ENCODE peak calls at places on chromosomes 1 and 21, in seven cellular contexts. O, B, V, J, R, S and D are unnamed samples.

GRCh38 chr1:221810406-221810805 is 68.5 kb upstream of the DUSP10 start:
- DNase-seq in V (no peak), S (no peak), R (peak; percentile 53), O (peak; percentile 81), J (no peak), B (no peak), D (peak; percentile 80)

GRCh38 chr21:41953249-41953830 is 478 bp downstream of the C2CD2 start:
- DNase-seq in S (no peak), J (no peak), V (no peak), R (no peak), O (no peak), B (no peak), D (peak; percentile 25)

GRCh38 chr1:29453502-29454240 is 217.3 kb downstream of the PTPRU start:
- DNase-seq in R (peak; percentile 76), J (peak; percentile 39), B (peak; percentile 47), V (no peak), S (no peak), O (peak; percentile 12), D (peak; percentile 16)

GRCh38 chr21:35150562-35151226 is 101.6 kb upstream of the RUNX1 start:
- DNase-seq in J (no peak), S (no peak), B (no peak), R (peak; percentile 83), V (no peak), O (peak; percentile 86), D (peak; percentile 46)

GRCh38 chr1:152141971-152142584 is 16.9 kb downstream of the RPTN start:
- DNase-seq in J (peak; percentile 49), V (no peak), O (peak; percentile 69), S (peak; percentile 40), R (peak; percentile 89), B (peak; percentile 35), D (peak; percentile 88)

GRCh38 chr21:35343046-35343816 is 294.1 kb upstream of the RUNX1 start:
- DNase-seq in O (no peak), B (no peak), S (no peak), J (no peak), V (no peak), R (no peak), D (no peak)

GRCh38 chr1:3662080-3662671 is 9.9 kb downstream of the TP73 start:
- DNase-seq in R (no peak), V (no peak), B (no peak), S (no peak), J (no peak), O (no peak), D (no peak)

GRCh38 chr1:33905241-33905640 is 41.4 kb downstream of the HMGB4 start:
- DNase-seq in J (no peak), R (no peak), V (no peak), B (no peak), S (no peak), O (no peak), D (no peak)

GRCh38 chr1:209710098-209710497 is 5.5 kb downstream of the HSD11B1 start:
- DNase-seq in V (no peak), B (no peak), S (no peak), R (peak; percentile 18), J (no peak), O (no peak), D (no peak)

GRCh38 chr21:34930971-34931370 is 118.1 kb downstream of the RUNX1 start:
- DNase-seq in J (no peak), B (no peak), R (peak; percentile 76), V (no peak), S (no peak), O (peak; percentile 73), D (no peak)

GRCh38 chr1:182580736-182581135 is 8.3 kb downstream of the RNASEL start:
- DNase-seq in R (no peak), B (no peak), J (no peak), S (no peak), O (no peak), V (no peak), D (no peak)

GRCh38 chr1:21869620-21870121 is 57.6 kb downstream of the LDLRAD2 start:
- DNase-seq in S (peak; percentile 53), V (peak; percentile 75), B (peak; percentile 74), R (peak; percentile 74), O (peak; percentile 78), J (peak; percentile 63), D (peak; percentile 91)

GRCh38 chr1:16413191-16413590 is 24.0 kb downstream of the SPATA21 start:
- DNase-seq in S (no peak), O (no peak), R (no peak), J (no peak), V (no peak), B (no peak), D (no peak)

GRCh38 chr1:198849108-198849507 is 210.3 kb downstream of the PTPRC start:
- DNase-seq in O (peak; percentile 17), B (no peak), S (no peak), R (no peak), J (no peak), V (no peak), D (no peak)

GRCh38 chr1:7552402-7552801 is 218.7 kb upstream of the VAMP3 start:
- DNase-seq in S (peak; percentile 60), R (peak; percentile 34), J (no peak), V (no peak), B (peak; percentile 30), O (no peak), D (peak; percentile 31)

DNA sequence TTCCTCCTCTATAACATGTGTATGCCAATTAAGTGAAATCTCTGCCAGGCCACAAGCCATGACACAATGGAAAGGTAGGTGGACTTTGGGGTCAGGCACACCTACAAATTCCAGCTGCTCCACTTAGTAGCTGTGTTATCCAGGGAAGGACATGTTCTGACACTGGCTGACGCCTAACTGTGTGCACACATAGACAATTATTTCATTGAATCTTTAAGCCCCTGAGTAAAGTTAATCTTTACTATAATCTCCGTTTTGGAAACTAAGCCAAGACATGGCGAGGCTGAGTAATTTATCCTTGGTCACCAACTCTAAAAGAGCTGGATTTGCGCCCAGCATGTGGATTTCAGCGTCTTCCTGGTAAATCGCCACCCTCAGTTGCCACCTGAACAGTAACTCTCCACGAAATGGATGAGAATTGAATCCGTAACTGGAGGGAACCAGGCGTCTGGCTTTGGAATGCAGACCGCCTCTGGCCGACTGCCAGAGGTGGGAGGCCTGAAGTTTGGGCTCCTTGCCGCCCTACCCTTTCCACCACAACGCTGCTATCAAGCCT is 925 bp upstream of the SNRPE start:
- DNase-seq in R (peak; percentile 10), B (peak; percentile 42), V (no peak), J (peak; percentile 83), S (no peak), O (peak; percentile 50), D (peak; percentile 27)
- H3K4me3 ChIP-seq in R (no peak overlapping the region), B (peak overlapping the region; percentile 84), V (peak overlapping the region; percentile 91), J (peak overlapping the region; percentile 78), S (peak overlapping the region; percentile 95), O (peak overlapping the region; percentile 100), D (peak overlapping the region; percentile 33)

GRCh38 chr1:24157921-24158481 is 15.1 kb upstream of the IL22RA1 start:
- DNase-seq in O (no peak), B (no peak), R (peak; percentile 23), V (no peak), S (no peak), J (no peak), D (no peak)
- TF ChIP-seq CTCF in O (peak; percentile 40), B (no peak), R (peak; percentile 48), V (no peak), S (no peak), J (no peak), D (peak; percentile 17)

GRCh38 chr1:2628191-2628932 is 4.5 kb downstream of the MMEL1 start:
- DNase-seq in B (peak; percentile 13), J (peak; percentile 35), R (no peak), O (no peak), S (no peak), V (no peak), D (no peak)
- H3K4me3 ChIP-seq in B (no peak overlapping the region), J (no peak overlapping the region), R (no peak overlapping the region), O (no peak overlapping the region), S (no peak overlapping the region), V (no peak overlapping the region), D (no peak overlapping the region)

GRCh38 chr1:242718967-242719366 is 194.5 kb upstream of the PLD5 start:
- DNase-seq in B (no peak), J (no peak), O (no peak), R (no peak), S (no peak), V (no peak), D (no peak)
- TF ChIP-seq CTCF in B (no peak), J (no peak), O (no peak), R (no peak), S (no peak), V (no peak), D (no peak)

DNA sequence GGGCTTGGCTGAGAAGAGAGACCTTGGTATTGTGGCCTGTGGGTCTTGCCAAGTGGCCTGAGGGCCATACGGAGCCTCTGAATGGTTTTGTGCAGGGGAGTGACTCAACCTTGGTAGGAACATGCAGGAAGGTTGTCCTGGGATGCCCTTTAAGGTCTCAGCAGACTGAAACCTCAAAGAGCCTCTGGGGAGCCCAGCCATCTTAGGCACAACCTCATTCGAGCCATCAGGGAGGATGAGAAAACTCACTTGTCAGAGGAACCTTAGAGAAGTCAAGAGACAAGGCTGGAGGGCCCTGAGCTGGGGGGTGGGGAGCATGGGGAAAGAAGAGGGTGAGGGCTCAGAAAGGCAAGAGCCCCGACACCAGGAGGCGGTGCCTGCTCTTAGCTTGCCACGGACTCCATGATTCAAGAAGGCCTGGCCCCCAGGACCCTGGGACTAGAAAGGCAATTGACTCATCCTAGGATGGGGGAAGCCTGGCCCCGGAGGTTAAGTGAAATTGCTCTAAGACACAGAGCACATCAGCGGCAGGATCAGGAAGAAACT is 13.0 kb downstream of the IFI6 start:
- DNase-seq in V (no peak), J (no peak), B (peak; percentile 42), O (peak; percentile 58), S (no peak), R (no peak), D (peak; percentile 63)
- H3K4me3 ChIP-seq in V (peak overlapping the region; percentile 69), J (no peak overlapping the region), B (no peak overlapping the region), O (no peak overlapping the region), S (peak overlapping the region; percentile 56), R (peak overlapping the region; percentile 53), D (peak overlapping the region; percentile 39)

GRCh38 chr1:89085781-89086180 is 20.8 kb upstream of the GBP1 start:
- DNase-seq in O (peak; percentile 18), S (no peak), R (peak; percentile 75), J (peak; percentile 54), V (no peak), B (no peak), D (peak; percentile 83)
- TF ChIP-seq CTCF in O (peak; percentile 46), S (peak; percentile 48), R (peak; percentile 75), J (peak; percentile 88), V (peak; percentile 60), B (peak; percentile 29), D (peak; percentile 59)